ENCODE peak calls at places on chromosome 14, in five cellular contexts. C is lower lobe of right lung; U is activated naive CD4-positive, alpha-beta T cell treated with anti-CD3 and anti-CD28 coated beads, Interleukin-2, amount 50 U/mL, for 72 hours; P is naive thymus-derived CD4-positive, alpha-beta T cell; T is activated T-cell treated with anti-CD3 and anti-CD28 coated beads, Interleukin-2, amount 50 U/mL, for 4 hours. D is an unnamed sample.
A peak's percentile ranks its signal among the peaks of the same experiment; 100 is the strongest.

GRCh38 chr14:81269100-81269978 is 48.6 kb upstream of the GTF2A1 start:
- ATAC-seq in C (peak; percentile 86), U (peak; percentile 63), P (peak; percentile 82), T (peak; percentile 50), D (peak; percentile 60)

GRCh38 chr14:66322564-66322963 is 163.6 kb upstream of the CCDC196 start:
- ATAC-seq in C (no peak), U (no peak), P (no peak), T (no peak), D (no peak)

GRCh38 chr14:68967459-68967940 is 11.6 kb downstream of the ACTN1 start:
- ATAC-seq in C (no peak), U (no peak), P (no peak), T (no peak), D (no peak)

GRCh38 chr14:33917664-33918063 is 33.2 kb downstream of the EGLN3 start:
- ATAC-seq in C (no peak), U (no peak), P (no peak), T (no peak), D (no peak)

GRCh38 chr14:99586761-99587462 is 17.1 kb downstream of the CCDC85C start:
- ATAC-seq in C (no peak), U (no peak), P (no peak), T (no peak), D (no peak)

GRCh38 chr14:101120636-101121398 is 217.3 kb upstream of the RTL1 start:
- ATAC-seq in C (peak; percentile 91), U (peak; percentile 86), P (peak; percentile 88), T (peak; percentile 51), D (peak; percentile 28)

GRCh38 chr14:82779301-82779700 is 1245.6 kb upstream of the SEL1L start:
- ATAC-seq in C (peak; percentile 77), U (no peak), P (no peak), T (no peak), D (no peak)

GRCh38 chr14:68878908-68879307 is 86.0 kb upstream of the ZFP36L1 start:
- ATAC-seq in C (no peak), U (no peak), P (no peak), T (no peak), D (no peak)

GRCh38 chr14:63605041-63605532 is 36.6 kb downstream of the WDR89 start:
- ATAC-seq in C (no peak), U (no peak), P (no peak), T (no peak), D (no peak)

GRCh38 chr14:66001356-66001755 is 484.8 kb upstream of the CCDC196 start:
- ATAC-seq in C (peak; percentile 72), U (no peak), P (no peak), T (no peak), D (no peak)

GRCh38 chr14:74956000-74956279 is 543 bp upstream of the PGF start:
- ATAC-seq in C (no peak), U (no peak), P (no peak), T (no peak), D (no peak)

GRCh38 chr14:106547735-106548550 is 1021.6 kb downstream of the TMEM121 start:
- ATAC-seq in C (no peak), U (no peak), P (no peak), T (peak; percentile 77), D (peak; percentile 44)

GRCh38 chr14:31763041-31763440 is 201.8 kb downstream of the NUBPL start:
- ATAC-seq in C (no peak), U (no peak), P (no peak), T (no peak), D (no peak)

D was measured in activated CD4-positive, CD25-positive, alpha-beta regulatory T cell treated with anti-CD3 and anti-CD28 coated beads, Interleukin-2, amount 50 U/mL, for 24 hours.